ENCODE peak calls at places on chromosomes 16 and 17, in five cellular contexts. L, E, D, M and P are unnamed samples.

GRCh38 chr17:42340691-42341127 is 47.5 kb downstream of the STAT3 start:
- DNase-seq in E (no peak), L (no peak), D (peak; percentile 67), M (no peak), P (no peak)

GRCh38 chr16:17205279-17206139 is 265.3 kb downstream of the XYLT1 start:
- DNase-seq in L (no peak), M (no peak), E (no peak), D (no peak), P (no peak)

GRCh38 chr16:1312459-1312801 is 3.0 kb downstream of the UBE2I start:
- DNase-seq in E (no peak), D (no peak), L (no peak), M (no peak), P (no peak)

GRCh38 chr17:68378202-68379149 is 78.8 kb downstream of the WIPI1 start:
- DNase-seq in M (no peak), D (no peak), E (peak; percentile 71), L (peak; percentile 92), P (peak; percentile 99)

GRCh38 chr17:73634629-73635028 is 9.6 kb downstream of the SDK2 start:
- DNase-seq in M (no peak), L (no peak), E (no peak), D (no peak), P (no peak)

GRCh38 chr16:73131153-73131862 is 83.4 kb upstream of the ZFHX3 start:
- DNase-seq in L (no peak), M (no peak), E (no peak), D (no peak), P (no peak)

GRCh38 chr16:56234737-56235136 is 43.4 kb downstream of the GNAO1 start:
- DNase-seq in L (no peak), D (no peak), E (no peak), M (no peak), P (no peak)

GRCh38 chr16:2983706-2984136 is 3.5 kb upstream of the PKMYT1 start:
- DNase-seq in M (peak; percentile 41), D (peak; percentile 67), E (peak; percentile 88), L (peak; percentile 93), P (peak; percentile 94)

GRCh38 chr16:88333645-88334516 is 48.9 kb upstream of the ZNF469 start:
- DNase-seq in D (no peak), M (no peak), E (no peak), L (no peak), P (no peak)

GRCh38 chr16:66212426-66212825 is 154.1 kb upstream of the CDH5 start:
- DNase-seq in E (no peak), L (no peak), M (no peak), D (no peak), P (no peak)

GRCh38 chr16:30395155-30395991 is at the start of gene ZNF48:
- DNase-seq in L (peak; percentile 96), M (peak; percentile 45), D (peak; percentile 68), E (peak; percentile 66), P (peak; percentile 97)

GRCh38 chr16:8575399-8575798 is 14.9 kb downstream of the TMEM114 start:
- DNase-seq in L (no peak), M (no peak), D (no peak), E (no peak), P (no peak)

GRCh38 chr17:41484920-41485904 is 4.3 kb upstream of the KRT35 start:
- DNase-seq in D (no peak), M (no peak), L (no peak), E (no peak), P (peak; percentile 38)

GRCh38 chr16:67396159-67396774 is 3.0 kb upstream of the TPPP3 start:
- DNase-seq in L (peak; percentile 74), E (peak; percentile 86), D (no peak), M (no peak), P (peak; percentile 95)

GRCh38 chr17:79509008-79509407 is 101.8 kb downstream of the RBFOX3 start:
- DNase-seq in E (no peak), D (no peak), M (no peak), L (no peak), P (no peak)

GRCh38 chr17:33273743-33274410 is 19.2 kb downstream of the ASIC2 start:
- DNase-seq in D (no peak), L (no peak), M (no peak), E (no peak), P (no peak)

GRCh38 chr17:36946726-36947091 is 2.0 kb upstream of the AATF start:
- DNase-seq in L (no peak), E (no peak), D (no peak), M (no peak), P (no peak)

GRCh38 chr16:70701998-70702397 is 16.1 kb upstream of the MTSS2 start:
- DNase-seq in L (no peak), D (no peak), E (no peak), M (no peak), P (no peak)